ENCODE peak calls at places on chromosomes 12 and 14, in nine cellular contexts. One of them, this sample, is unnamed.

GRCh38 chr12:57658890-57659289 is 25.9 kb upstream of the B4GALNT1 start:
- DNase-seq in GM23338: no peak
- DNase-seq in lower lobe of right lung: no peak
- DNase-seq in mammary epithelial cell: no peak
- DNase-seq in BE2C: no peak
- DNase-seq in choroid plexus epithelial cell: no peak
- DNase-seq in dorsolateral prefrontal cortex: no peak
- DNase-seq in naive thymus-derived CD4-positive, alpha-beta T cell: no peak
- DNase-seq in psoas muscle: no peak
- DNase-seq in this sample: no peak

GRCh38 chr14:59126714-59127436 is 61.6 kb upstream of the DAAM1 start:
- DNase-seq in GM23338: peak
- DNase-seq in lower lobe of right lung: no peak
- DNase-seq in mammary epithelial cell: peak
- DNase-seq in BE2C: peak
- DNase-seq in choroid plexus epithelial cell: peak
- DNase-seq in dorsolateral prefrontal cortex: no peak
- DNase-seq in naive thymus-derived CD4-positive, alpha-beta T cell: peak
- DNase-seq in psoas muscle: no peak
- DNase-seq in this sample: no peak

GRCh38 chr14:97640031-97640430 is 842.8 kb downstream of the VRK1 start:
- DNase-seq in GM23338: peak
- DNase-seq in lower lobe of right lung: no peak
- DNase-seq in mammary epithelial cell: no peak
- DNase-seq in BE2C: no peak
- DNase-seq in choroid plexus epithelial cell: no peak
- DNase-seq in dorsolateral prefrontal cortex: no peak
- DNase-seq in naive thymus-derived CD4-positive, alpha-beta T cell: no peak
- DNase-seq in psoas muscle: no peak
- DNase-seq in this sample: no peak

GRCh38 chr12:26196424-26196722 is 1.0 kb downstream of the SSPN start:
- DNase-seq in GM23338: no peak
- DNase-seq in lower lobe of right lung: no peak
- DNase-seq in mammary epithelial cell: peak
- DNase-seq in BE2C: no peak
- DNase-seq in choroid plexus epithelial cell: peak
- DNase-seq in dorsolateral prefrontal cortex: no peak
- DNase-seq in naive thymus-derived CD4-positive, alpha-beta T cell: no peak
- DNase-seq in psoas muscle: no peak
- DNase-seq in this sample: no peak

GRCh38 chr14:67416085-67416484 is 4.1 kb upstream of the PLEK2 start:
- DNase-seq in GM23338: no peak
- DNase-seq in lower lobe of right lung: no peak
- DNase-seq in mammary epithelial cell: no peak
- DNase-seq in BE2C: no peak
- DNase-seq in choroid plexus epithelial cell: no peak
- DNase-seq in dorsolateral prefrontal cortex: no peak
- DNase-seq in naive thymus-derived CD4-positive, alpha-beta T cell: no peak
- DNase-seq in psoas muscle: no peak
- DNase-seq in this sample: no peak

GRCh38 chr12:60415361-60415760 is 819.5 kb downstream of the SLC16A7 start:
- DNase-seq in GM23338: no peak
- DNase-seq in lower lobe of right lung: no peak
- DNase-seq in mammary epithelial cell: no peak
- DNase-seq in BE2C: no peak
- DNase-seq in choroid plexus epithelial cell: peak
- DNase-seq in dorsolateral prefrontal cortex: no peak
- DNase-seq in naive thymus-derived CD4-positive, alpha-beta T cell: no peak
- DNase-seq in psoas muscle: no peak
- DNase-seq in this sample: no peak

GRCh38 chr12:54009171-54010052 is 627 bp downstream of the HOXC8 start:
- DNase-seq in GM23338: no peak
- DNase-seq in lower lobe of right lung: no peak
- DNase-seq in mammary epithelial cell: peak
- DNase-seq in BE2C: no peak
- DNase-seq in choroid plexus epithelial cell: no peak
- DNase-seq in dorsolateral prefrontal cortex: no peak
- DNase-seq in naive thymus-derived CD4-positive, alpha-beta T cell: no peak
- DNase-seq in psoas muscle: no peak
- DNase-seq in this sample: no peak

GRCh38 chr12:70583251-70583650 is 54.0 kb downstream of the PTPRB start:
- DNase-seq in GM23338: no peak
- DNase-seq in lower lobe of right lung: no peak
- DNase-seq in mammary epithelial cell: no peak
- DNase-seq in BE2C: no peak
- DNase-seq in choroid plexus epithelial cell: no peak
- DNase-seq in dorsolateral prefrontal cortex: no peak
- DNase-seq in naive thymus-derived CD4-positive, alpha-beta T cell: no peak
- DNase-seq in psoas muscle: no peak
- DNase-seq in this sample: no peak

GRCh38 chr14:33280646-33281045 is 342.0 kb downstream of the NPAS3 start:
- DNase-seq in GM23338: no peak
- DNase-seq in lower lobe of right lung: no peak
- DNase-seq in mammary epithelial cell: peak
- DNase-seq in BE2C: no peak
- DNase-seq in choroid plexus epithelial cell: peak
- DNase-seq in dorsolateral prefrontal cortex: no peak
- DNase-seq in naive thymus-derived CD4-positive, alpha-beta T cell: no peak
- DNase-seq in psoas muscle: no peak
- DNase-seq in this sample: no peak

GRCh38 chr12:39103552-39104165 is 198.3 kb upstream of the CPNE8 start:
- DNase-seq in GM23338: peak
- DNase-seq in lower lobe of right lung: no peak
- DNase-seq in mammary epithelial cell: peak
- DNase-seq in BE2C: peak
- DNase-seq in choroid plexus epithelial cell: peak
- DNase-seq in dorsolateral prefrontal cortex: no peak
- DNase-seq in naive thymus-derived CD4-positive, alpha-beta T cell: peak
- DNase-seq in psoas muscle: no peak
- DNase-seq in this sample: no peak

GRCh38 chr12:51219345-51219744 is 1.5 kb upstream of the POU6F1 start:
- DNase-seq in GM23338: no peak
- DNase-seq in lower lobe of right lung: no peak
- DNase-seq in mammary epithelial cell: no peak
- DNase-seq in BE2C: no peak
- DNase-seq in choroid plexus epithelial cell: no peak
- DNase-seq in dorsolateral prefrontal cortex: no peak
- DNase-seq in naive thymus-derived CD4-positive, alpha-beta T cell: no peak
- DNase-seq in psoas muscle: no peak
- DNase-seq in this sample: no peak

GRCh38 chr12:51217133-51217967 is 512 bp downstream of the POU6F1 start:
- DNase-seq in GM23338: peak
- DNase-seq in lower lobe of right lung: peak
- DNase-seq in mammary epithelial cell: no peak
- DNase-seq in BE2C: peak
- DNase-seq in choroid plexus epithelial cell: peak
- DNase-seq in dorsolateral prefrontal cortex: peak
- DNase-seq in naive thymus-derived CD4-positive, alpha-beta T cell: peak
- DNase-seq in psoas muscle: peak
- DNase-seq in this sample: peak

GRCh38 chr12:51217968-51218606 is at the start of gene POU6F1:
- DNase-seq in GM23338: peak
- DNase-seq in lower lobe of right lung: peak
- DNase-seq in mammary epithelial cell: peak
- DNase-seq in BE2C: peak
- DNase-seq in choroid plexus epithelial cell: peak
- DNase-seq in dorsolateral prefrontal cortex: no peak
- DNase-seq in naive thymus-derived CD4-positive, alpha-beta T cell: peak
- DNase-seq in psoas muscle: peak
- DNase-seq in this sample: peak

GRCh38 chr12:51216652-51217051 is 1.2 kb downstream of the POU6F1 start:
- DNase-seq in GM23338: peak
- DNase-seq in lower lobe of right lung: no peak
- DNase-seq in mammary epithelial cell: no peak
- DNase-seq in BE2C: no peak
- DNase-seq in choroid plexus epithelial cell: no peak
- DNase-seq in dorsolateral prefrontal cortex: no peak
- DNase-seq in naive thymus-derived CD4-positive, alpha-beta T cell: no peak
- DNase-seq in psoas muscle: no peak
- DNase-seq in this sample: no peak

GRCh38 chr12:51218607-51219161 is 822 bp upstream of the POU6F1 start:
- DNase-seq in GM23338: peak
- DNase-seq in lower lobe of right lung: peak
- DNase-seq in mammary epithelial cell: no peak
- DNase-seq in BE2C: peak
- DNase-seq in choroid plexus epithelial cell: no peak
- DNase-seq in dorsolateral prefrontal cortex: no peak
- DNase-seq in naive thymus-derived CD4-positive, alpha-beta T cell: no peak
- DNase-seq in psoas muscle: no peak
- DNase-seq in this sample: no peak
- H3K4me3 ChIP-seq in GM23338: peak
- H3K4me3 ChIP-seq in lower lobe of right lung: peak
- H3K4me3 ChIP-seq in mammary epithelial cell: peak
- H3K4me3 ChIP-seq in BE2C: peak
- H3K4me3 ChIP-seq in choroid plexus epithelial cell: peak
- H3K4me3 ChIP-seq in dorsolateral prefrontal cortex: peak
- H3K4me3 ChIP-seq in naive thymus-derived CD4-positive, alpha-beta T cell: peak
- H3K4me3 ChIP-seq in psoas muscle: peak
- H3K4me3 ChIP-seq in this sample: peak

GRCh38 chr14:34380446-34380845 is 81.6 kb downstream of the SPTSSA start:
- DNase-seq in GM23338: no peak
- DNase-seq in lower lobe of right lung: no peak
- DNase-seq in mammary epithelial cell: no peak
- DNase-seq in BE2C: no peak
- DNase-seq in choroid plexus epithelial cell: no peak
- DNase-seq in dorsolateral prefrontal cortex: no peak
- DNase-seq in naive thymus-derived CD4-positive, alpha-beta T cell: no peak
- DNase-seq in psoas muscle: no peak
- DNase-seq in this sample: no peak

GRCh38 chr14:34374998-34375740 is 86.9 kb downstream of the SPTSSA start:
- DNase-seq in GM23338: no peak
- DNase-seq in lower lobe of right lung: no peak
- DNase-seq in mammary epithelial cell: peak
- DNase-seq in BE2C: no peak
- DNase-seq in choroid plexus epithelial cell: no peak
- DNase-seq in dorsolateral prefrontal cortex: no peak
- DNase-seq in naive thymus-derived CD4-positive, alpha-beta T cell: no peak
- DNase-seq in psoas muscle: no peak
- DNase-seq in this sample: no peak

GRCh38 chr14:34376868-34377267 is 85.2 kb downstream of the SPTSSA start:
- DNase-seq in GM23338: no peak
- DNase-seq in lower lobe of right lung: no peak
- DNase-seq in mammary epithelial cell: no peak
- DNase-seq in BE2C: no peak
- DNase-seq in choroid plexus epithelial cell: no peak
- DNase-seq in dorsolateral prefrontal cortex: no peak
- DNase-seq in naive thymus-derived CD4-positive, alpha-beta T cell: no peak
- DNase-seq in psoas muscle: no peak
- DNase-seq in this sample: no peak

DNA sequence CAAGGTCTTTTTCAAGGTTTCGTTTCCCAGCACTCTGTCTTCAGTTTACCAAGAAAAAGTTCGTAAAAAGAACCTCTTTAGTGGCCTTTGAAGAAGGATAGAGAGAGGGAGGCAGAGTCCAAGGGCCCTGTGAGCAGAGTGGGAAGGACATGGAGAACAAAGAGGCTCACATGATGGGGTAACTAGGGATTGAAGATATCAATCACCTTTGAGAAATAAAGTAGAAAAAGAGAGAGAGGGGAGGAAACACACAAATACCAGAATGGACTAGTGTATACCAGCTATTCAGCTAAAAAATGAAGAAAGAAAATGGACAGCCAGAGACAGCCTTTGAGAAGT is 82.3 kb downstream of the SPTSSA start:
- DNase-seq in GM23338: no peak
- DNase-seq in lower lobe of right lung: no peak
- DNase-seq in mammary epithelial cell: no peak
- DNase-seq in BE2C: no peak
- DNase-seq in choroid plexus epithelial cell: no peak
- DNase-seq in dorsolateral prefrontal cortex: no peak
- DNase-seq in naive thymus-derived CD4-positive, alpha-beta T cell: no peak
- DNase-seq in psoas muscle: no peak
- DNase-seq in this sample: no peak
- H3K4me3 ChIP-seq in GM23338: no peak
- H3K4me3 ChIP-seq in lower lobe of right lung: no peak
- H3K4me3 ChIP-seq in mammary epithelial cell: no peak
- H3K4me3 ChIP-seq in BE2C: no peak
- H3K4me3 ChIP-seq in choroid plexus epithelial cell: no peak
- H3K4me3 ChIP-seq in dorsolateral prefrontal cortex: no peak
- H3K4me3 ChIP-seq in naive thymus-derived CD4-positive, alpha-beta T cell: no peak
- H3K4me3 ChIP-seq in psoas muscle: no peak
- H3K4me3 ChIP-seq in this sample: no peak

GRCh38 chr14:55131782-55132181 is 2.7 kb downstream of the LGALS3 start:
- DNase-seq in GM23338: no peak
- DNase-seq in lower lobe of right lung: no peak
- DNase-seq in mammary epithelial cell: no peak
- DNase-seq in BE2C: no peak
- DNase-seq in choroid plexus epithelial cell: peak
- DNase-seq in dorsolateral prefrontal cortex: no peak
- DNase-seq in naive thymus-derived CD4-positive, alpha-beta T cell: no peak
- DNase-seq in psoas muscle: no peak
- DNase-seq in this sample: no peak

GRCh38 chr14:55128386-55129085 is 516 bp upstream of the LGALS3 start:
- DNase-seq in GM23338: no peak
- DNase-seq in lower lobe of right lung: no peak
- DNase-seq in mammary epithelial cell: no peak
- DNase-seq in BE2C: no peak
- DNase-seq in choroid plexus epithelial cell: no peak
- DNase-seq in dorsolateral prefrontal cortex: no peak
- DNase-seq in naive thymus-derived CD4-positive, alpha-beta T cell: no peak
- DNase-seq in psoas muscle: no peak
- DNase-seq in this sample: no peak

GRCh38 chr14:55129428-55130193 is 559 bp downstream of the LGALS3 start:
- DNase-seq in GM23338: peak
- DNase-seq in lower lobe of right lung: peak
- DNase-seq in mammary epithelial cell: peak
- DNase-seq in BE2C: peak
- DNase-seq in choroid plexus epithelial cell: peak
- DNase-seq in dorsolateral prefrontal cortex: no peak
- DNase-seq in naive thymus-derived CD4-positive, alpha-beta T cell: peak
- DNase-seq in psoas muscle: peak
- DNase-seq in this sample: peak

GRCh38 chr14:55129086-55129427 is at the start of gene LGALS3:
- DNase-seq in GM23338: peak
- DNase-seq in lower lobe of right lung: peak
- DNase-seq in mammary epithelial cell: peak
- DNase-seq in BE2C: peak
- DNase-seq in choroid plexus epithelial cell: peak
- DNase-seq in dorsolateral prefrontal cortex: no peak
- DNase-seq in naive thymus-derived CD4-positive, alpha-beta T cell: peak
- DNase-seq in psoas muscle: peak
- DNase-seq in this sample: peak

DNA sequence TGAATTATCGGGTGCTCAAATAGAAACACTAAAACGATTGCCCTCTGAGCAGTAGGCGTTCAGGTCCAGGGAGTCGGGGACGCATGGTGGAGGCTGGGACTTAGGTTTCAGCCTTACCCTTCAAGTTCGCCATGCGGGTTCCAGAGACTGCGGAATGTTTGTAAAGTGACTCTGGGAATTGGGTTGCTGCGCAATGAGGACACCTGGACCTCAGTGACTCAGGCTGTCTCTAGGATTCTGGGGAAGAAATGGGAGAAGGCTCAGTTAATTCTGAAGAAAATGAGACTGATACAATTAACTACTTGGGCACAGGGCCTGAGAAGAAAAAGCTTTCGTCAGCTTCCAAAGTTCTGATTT is 1.1 kb downstream of the LGALS3 start:
- DNase-seq in GM23338: peak
- DNase-seq in lower lobe of right lung: no peak
- DNase-seq in mammary epithelial cell: peak
- DNase-seq in BE2C: no peak
- DNase-seq in choroid plexus epithelial cell: no peak
- DNase-seq in dorsolateral prefrontal cortex: no peak
- DNase-seq in naive thymus-derived CD4-positive, alpha-beta T cell: no peak
- DNase-seq in psoas muscle: no peak
- DNase-seq in this sample: no peak
- H3K4me3 ChIP-seq in GM23338: peak
- H3K4me3 ChIP-seq in lower lobe of right lung: peak
- H3K4me3 ChIP-seq in mammary epithelial cell: peak
- H3K4me3 ChIP-seq in BE2C: peak
- H3K4me3 ChIP-seq in choroid plexus epithelial cell: peak
- H3K4me3 ChIP-seq in dorsolateral prefrontal cortex: peak
- H3K4me3 ChIP-seq in naive thymus-derived CD4-positive, alpha-beta T cell: peak
- H3K4me3 ChIP-seq in psoas muscle: peak
- H3K4me3 ChIP-seq in this sample: peak

GRCh38 chr14:75295061-75295461 is 16.4 kb downstream of the FOS start:
- DNase-seq in GM23338: peak
- DNase-seq in lower lobe of right lung: peak
- DNase-seq in mammary epithelial cell: peak
- DNase-seq in BE2C: peak
- DNase-seq in choroid plexus epithelial cell: peak
- DNase-seq in dorsolateral prefrontal cortex: no peak
- DNase-seq in naive thymus-derived CD4-positive, alpha-beta T cell: no peak
- DNase-seq in psoas muscle: peak
- DNase-seq in this sample: peak
- H3K4me3 ChIP-seq in GM23338: peak
- H3K4me3 ChIP-seq in lower lobe of right lung: peak
- H3K4me3 ChIP-seq in mammary epithelial cell: peak
- H3K4me3 ChIP-seq in BE2C: peak
- H3K4me3 ChIP-seq in choroid plexus epithelial cell: peak
- H3K4me3 ChIP-seq in dorsolateral prefrontal cortex: peak
- H3K4me3 ChIP-seq in naive thymus-derived CD4-positive, alpha-beta T cell: peak
- H3K4me3 ChIP-seq in psoas muscle: peak
- H3K4me3 ChIP-seq in this sample: peak

This sample was measured in upper lobe of right lung.